ENCODE peak calls at places on chromosomes 5 and 9, in seven cellular contexts. One of them, this sample, is unnamed.

GRCh38 chr5:136190904-136191303 is 2.1 kb downstream of the SMIM32 start:
- DNase-seq in sciatic nerve: no peak
- DNase-seq in stimulated activated CD4-positive, alpha-beta T cell treated with anti-CD3 and anti-CD28 coated beads, TNF-alpha, amount 100 ng/mL, for 24 hours: no peak
- DNase-seq in tibial artery: no peak
- DNase-seq in neural crest cell: no peak
- DNase-seq in ELF-1: no peak
- DNase-seq in hypothalamus: no peak
- DNase-seq in this sample: no peak

GRCh38 chr9:136091582-136092352 is 3.3 kb downstream of the NACC2 start:
- DNase-seq in sciatic nerve: no peak
- DNase-seq in stimulated activated CD4-positive, alpha-beta T cell treated with anti-CD3 and anti-CD28 coated beads, TNF-alpha, amount 100 ng/mL, for 24 hours: no peak
- DNase-seq in tibial artery: peak
- DNase-seq in neural crest cell: no peak
- DNase-seq in ELF-1: peak
- DNase-seq in hypothalamus: no peak
- DNase-seq in this sample: no peak

GRCh38 chr5:10628601-10629000 is 64.7 kb downstream of the ANKRD33B start:
- DNase-seq in sciatic nerve: no peak
- DNase-seq in stimulated activated CD4-positive, alpha-beta T cell treated with anti-CD3 and anti-CD28 coated beads, TNF-alpha, amount 100 ng/mL, for 24 hours: no peak
- DNase-seq in tibial artery: no peak
- DNase-seq in neural crest cell: no peak
- DNase-seq in ELF-1: no peak
- DNase-seq in hypothalamus: no peak
- DNase-seq in this sample: no peak

GRCh38 chr9:127778280-127779135 is at the start of gene SH2D3C:
- DNase-seq in sciatic nerve: no peak
- DNase-seq in stimulated activated CD4-positive, alpha-beta T cell treated with anti-CD3 and anti-CD28 coated beads, TNF-alpha, amount 100 ng/mL, for 24 hours: peak
- DNase-seq in tibial artery: no peak
- DNase-seq in neural crest cell: no peak
- DNase-seq in ELF-1: no peak
- DNase-seq in hypothalamus: no peak
- DNase-seq in this sample: no peak

GRCh38 chr9:22119537-22120167 is 110.5 kb upstream of the CDKN2B start:
- DNase-seq in sciatic nerve: no peak
- DNase-seq in stimulated activated CD4-positive, alpha-beta T cell treated with anti-CD3 and anti-CD28 coated beads, TNF-alpha, amount 100 ng/mL, for 24 hours: no peak
- DNase-seq in tibial artery: no peak
- DNase-seq in neural crest cell: no peak
- DNase-seq in ELF-1: peak
- DNase-seq in hypothalamus: no peak
- DNase-seq in this sample: no peak

GRCh38 chr5:77832938-77833337 is 56.8 kb upstream of the TBCA start:
- DNase-seq in sciatic nerve: no peak
- DNase-seq in stimulated activated CD4-positive, alpha-beta T cell treated with anti-CD3 and anti-CD28 coated beads, TNF-alpha, amount 100 ng/mL, for 24 hours: no peak
- DNase-seq in tibial artery: no peak
- DNase-seq in neural crest cell: no peak
- DNase-seq in ELF-1: peak
- DNase-seq in hypothalamus: no peak
- DNase-seq in this sample: no peak

GRCh38 chr5:16179511-16179935 is at the start of gene MARCHF11:
- DNase-seq in sciatic nerve: no peak
- DNase-seq in stimulated activated CD4-positive, alpha-beta T cell treated with anti-CD3 and anti-CD28 coated beads, TNF-alpha, amount 100 ng/mL, for 24 hours: no peak
- DNase-seq in tibial artery: no peak
- DNase-seq in neural crest cell: peak
- DNase-seq in ELF-1: peak
- DNase-seq in hypothalamus: peak
- DNase-seq in this sample: no peak

GRCh38 chr9:137689745-137690529 is 71.1 kb downstream of the EHMT1 start:
- DNase-seq in sciatic nerve: no peak
- DNase-seq in stimulated activated CD4-positive, alpha-beta T cell treated with anti-CD3 and anti-CD28 coated beads, TNF-alpha, amount 100 ng/mL, for 24 hours: no peak
- DNase-seq in tibial artery: no peak
- DNase-seq in neural crest cell: no peak
- DNase-seq in ELF-1: no peak
- DNase-seq in hypothalamus: no peak
- DNase-seq in this sample: no peak

GRCh38 chr5:10735569-10736255 is 25.3 kb downstream of the DAP start:
- DNase-seq in sciatic nerve: no peak
- DNase-seq in stimulated activated CD4-positive, alpha-beta T cell treated with anti-CD3 and anti-CD28 coated beads, TNF-alpha, amount 100 ng/mL, for 24 hours: no peak
- DNase-seq in tibial artery: no peak
- DNase-seq in neural crest cell: no peak
- DNase-seq in ELF-1: no peak
- DNase-seq in hypothalamus: no peak
- DNase-seq in this sample: no peak

GRCh38 chr5:80275347-80275746 is 19.5 kb upstream of the SERINC5 start:
- DNase-seq in sciatic nerve: no peak
- DNase-seq in stimulated activated CD4-positive, alpha-beta T cell treated with anti-CD3 and anti-CD28 coated beads, TNF-alpha, amount 100 ng/mL, for 24 hours: no peak
- DNase-seq in tibial artery: no peak
- DNase-seq in neural crest cell: no peak
- DNase-seq in ELF-1: no peak
- DNase-seq in hypothalamus: peak
- DNase-seq in this sample: no peak

GRCh38 chr5:10660720-10661387 is 97.0 kb downstream of the ANKRD33B start:
- DNase-seq in sciatic nerve: no peak
- DNase-seq in stimulated activated CD4-positive, alpha-beta T cell treated with anti-CD3 and anti-CD28 coated beads, TNF-alpha, amount 100 ng/mL, for 24 hours: no peak
- DNase-seq in tibial artery: no peak
- DNase-seq in neural crest cell: no peak
- DNase-seq in ELF-1: no peak
- DNase-seq in hypothalamus: no peak
- DNase-seq in this sample: no peak

GRCh38 chr5:88944751-88945507 is 61.9 kb upstream of the MEF2C start:
- DNase-seq in sciatic nerve: no peak
- DNase-seq in stimulated activated CD4-positive, alpha-beta T cell treated with anti-CD3 and anti-CD28 coated beads, TNF-alpha, amount 100 ng/mL, for 24 hours: no peak
- DNase-seq in tibial artery: no peak
- DNase-seq in neural crest cell: no peak
- DNase-seq in ELF-1: no peak
- DNase-seq in hypothalamus: no peak
- DNase-seq in this sample: no peak

GRCh38 chr5:82922086-82922734 is 155.0 kb downstream of the TMEM167A start:
- DNase-seq in sciatic nerve: no peak
- DNase-seq in stimulated activated CD4-positive, alpha-beta T cell treated with anti-CD3 and anti-CD28 coated beads, TNF-alpha, amount 100 ng/mL, for 24 hours: no peak
- DNase-seq in tibial artery: no peak
- DNase-seq in neural crest cell: no peak
- DNase-seq in ELF-1: peak
- DNase-seq in hypothalamus: peak
- DNase-seq in this sample: no peak

GRCh38 chr5:134086943-134087305 is 27.6 kb upstream of the TCF7 start:
- DNase-seq in sciatic nerve: no peak
- DNase-seq in stimulated activated CD4-positive, alpha-beta T cell treated with anti-CD3 and anti-CD28 coated beads, TNF-alpha, amount 100 ng/mL, for 24 hours: peak
- DNase-seq in tibial artery: no peak
- DNase-seq in neural crest cell: no peak
- DNase-seq in ELF-1: no peak
- DNase-seq in hypothalamus: no peak
- DNase-seq in this sample: peak

GRCh38 chr9:16930578-16930977 is 60.1 kb upstream of the BNC2 start:
- DNase-seq in sciatic nerve: no peak
- DNase-seq in stimulated activated CD4-positive, alpha-beta T cell treated with anti-CD3 and anti-CD28 coated beads, TNF-alpha, amount 100 ng/mL, for 24 hours: no peak
- DNase-seq in tibial artery: no peak
- DNase-seq in neural crest cell: no peak
- DNase-seq in ELF-1: no peak
- DNase-seq in hypothalamus: no peak
- DNase-seq in this sample: no peak

GRCh38 chr5:1343931-1344901 is 683 bp downstream of the CLPTM1L start:
- DNase-seq in sciatic nerve: no peak
- DNase-seq in stimulated activated CD4-positive, alpha-beta T cell treated with anti-CD3 and anti-CD28 coated beads, TNF-alpha, amount 100 ng/mL, for 24 hours: no peak
- DNase-seq in tibial artery: no peak
- DNase-seq in neural crest cell: no peak
- DNase-seq in ELF-1: no peak
- DNase-seq in hypothalamus: no peak
- DNase-seq in this sample: peak

GRCh38 chr5:127076730-127077129 is 3.4 kb upstream of the C5orf63 start:
- DNase-seq in sciatic nerve: no peak
- DNase-seq in stimulated activated CD4-positive, alpha-beta T cell treated with anti-CD3 and anti-CD28 coated beads, TNF-alpha, amount 100 ng/mL, for 24 hours: no peak
- DNase-seq in tibial artery: no peak
- DNase-seq in neural crest cell: no peak
- DNase-seq in ELF-1: peak
- DNase-seq in hypothalamus: no peak
- DNase-seq in this sample: no peak

GRCh38 chr9:125633116-125633743 is 73.8 kb downstream of the MAPKAP1 start:
- DNase-seq in sciatic nerve: no peak
- DNase-seq in stimulated activated CD4-positive, alpha-beta T cell treated with anti-CD3 and anti-CD28 coated beads, TNF-alpha, amount 100 ng/mL, for 24 hours: no peak
- DNase-seq in tibial artery: no peak
- DNase-seq in neural crest cell: no peak
- DNase-seq in ELF-1: peak
- DNase-seq in hypothalamus: no peak
- DNase-seq in this sample: no peak

GRCh38 chr9:38130724-38131123 is 61.7 kb upstream of the SHB start:
- DNase-seq in sciatic nerve: no peak
- DNase-seq in stimulated activated CD4-positive, alpha-beta T cell treated with anti-CD3 and anti-CD28 coated beads, TNF-alpha, amount 100 ng/mL, for 24 hours: no peak
- DNase-seq in tibial artery: no peak
- DNase-seq in neural crest cell: no peak
- DNase-seq in ELF-1: no peak
- DNase-seq in hypothalamus: no peak
- DNase-seq in this sample: no peak

GRCh38 chr5:16754086-16754485 is 137.3 kb upstream of the RETREG1 start:
- DNase-seq in sciatic nerve: no peak
- DNase-seq in stimulated activated CD4-positive, alpha-beta T cell treated with anti-CD3 and anti-CD28 coated beads, TNF-alpha, amount 100 ng/mL, for 24 hours: no peak
- DNase-seq in tibial artery: no peak
- DNase-seq in neural crest cell: no peak
- DNase-seq in ELF-1: no peak
- DNase-seq in hypothalamus: no peak
- DNase-seq in this sample: no peak

GRCh38 chr5:160064441-160064840 is 54.8 kb downstream of the PWWP2A start:
- DNase-seq in sciatic nerve: no peak
- DNase-seq in stimulated activated CD4-positive, alpha-beta T cell treated with anti-CD3 and anti-CD28 coated beads, TNF-alpha, amount 100 ng/mL, for 24 hours: no peak
- DNase-seq in tibial artery: no peak
- DNase-seq in neural crest cell: no peak
- DNase-seq in ELF-1: peak
- DNase-seq in hypothalamus: no peak
- DNase-seq in this sample: no peak

GRCh38 chr9:133528887-133529262 is 4.1 kb upstream of the MYMK start:
- DNase-seq in sciatic nerve: no peak
- DNase-seq in stimulated activated CD4-positive, alpha-beta T cell treated with anti-CD3 and anti-CD28 coated beads, TNF-alpha, amount 100 ng/mL, for 24 hours: no peak
- DNase-seq in tibial artery: no peak
- DNase-seq in neural crest cell: no peak
- DNase-seq in ELF-1: no peak
- DNase-seq in hypothalamus: no peak
- DNase-seq in this sample: no peak

GRCh38 chr9:71036501-71036900 is 84.9 kb downstream of the TRPM3 start:
- DNase-seq in sciatic nerve: no peak
- DNase-seq in stimulated activated CD4-positive, alpha-beta T cell treated with anti-CD3 and anti-CD28 coated beads, TNF-alpha, amount 100 ng/mL, for 24 hours: no peak
- DNase-seq in tibial artery: no peak
- DNase-seq in neural crest cell: no peak
- DNase-seq in ELF-1: no peak
- DNase-seq in hypothalamus: no peak
- DNase-seq in this sample: no peak

GRCh38 chr9:93326056-93326455 is 125.4 kb upstream of the FAM120A start:
- DNase-seq in sciatic nerve: no peak
- DNase-seq in stimulated activated CD4-positive, alpha-beta T cell treated with anti-CD3 and anti-CD28 coated beads, TNF-alpha, amount 100 ng/mL, for 24 hours: no peak
- DNase-seq in tibial artery: no peak
- DNase-seq in neural crest cell: no peak
- DNase-seq in ELF-1: no peak
- DNase-seq in hypothalamus: no peak
- DNase-seq in this sample: no peak

GRCh38 chr5:148209151-148209550 is 6.3 kb downstream of the SPINK6 start:
- DNase-seq in sciatic nerve: no peak
- DNase-seq in stimulated activated CD4-positive, alpha-beta T cell treated with anti-CD3 and anti-CD28 coated beads, TNF-alpha, amount 100 ng/mL, for 24 hours: no peak
- DNase-seq in tibial artery: no peak
- DNase-seq in neural crest cell: no peak
- DNase-seq in ELF-1: no peak
- DNase-seq in hypothalamus: no peak
- DNase-seq in this sample: no peak

GRCh38 chr5:8033261-8033660 is 164.3 kb downstream of the MTRR start:
- DNase-seq in sciatic nerve: no peak
- DNase-seq in stimulated activated CD4-positive, alpha-beta T cell treated with anti-CD3 and anti-CD28 coated beads, TNF-alpha, amount 100 ng/mL, for 24 hours: no peak
- DNase-seq in tibial artery: no peak
- DNase-seq in neural crest cell: no peak
- DNase-seq in ELF-1: no peak
- DNase-seq in hypothalamus: no peak
- DNase-seq in this sample: no peak

GRCh38 chr5:179607449-179607931 is 16.0 kb downstream of the HNRNPH1 start:
- DNase-seq in sciatic nerve: peak
- DNase-seq in stimulated activated CD4-positive, alpha-beta T cell treated with anti-CD3 and anti-CD28 coated beads, TNF-alpha, amount 100 ng/mL, for 24 hours: no peak
- DNase-seq in tibial artery: peak
- DNase-seq in neural crest cell: no peak
- DNase-seq in ELF-1: no peak
- DNase-seq in hypothalamus: peak
- DNase-seq in this sample: no peak

GRCh38 chr9:129483467-129484324 is 137.2 kb downstream of the C9orf50 start:
- DNase-seq in sciatic nerve: peak
- DNase-seq in stimulated activated CD4-positive, alpha-beta T cell treated with anti-CD3 and anti-CD28 coated beads, TNF-alpha, amount 100 ng/mL, for 24 hours: no peak
- DNase-seq in tibial artery: peak
- DNase-seq in neural crest cell: no peak
- DNase-seq in ELF-1: peak
- DNase-seq in hypothalamus: peak
- DNase-seq in this sample: peak

GRCh38 chr5:169169786-169170185 is 131.2 kb downstream of the SLIT3 start:
- DNase-seq in sciatic nerve: no peak
- DNase-seq in stimulated activated CD4-positive, alpha-beta T cell treated with anti-CD3 and anti-CD28 coated beads, TNF-alpha, amount 100 ng/mL, for 24 hours: no peak
- DNase-seq in tibial artery: no peak
- DNase-seq in neural crest cell: no peak
- DNase-seq in ELF-1: peak
- DNase-seq in hypothalamus: no peak
- DNase-seq in this sample: no peak

GRCh38 chr5:143682221-143682620 is 129.7 kb upstream of the HMHB1 start:
- DNase-seq in sciatic nerve: no peak
- DNase-seq in stimulated activated CD4-positive, alpha-beta T cell treated with anti-CD3 and anti-CD28 coated beads, TNF-alpha, amount 100 ng/mL, for 24 hours: no peak
- DNase-seq in tibial artery: no peak
- DNase-seq in neural crest cell: no peak
- DNase-seq in ELF-1: no peak
- DNase-seq in hypothalamus: no peak
- DNase-seq in this sample: no peak

GRCh38 chr5:64612349-64612961 is 77.8 kb upstream of the SHISAL2B start:
- DNase-seq in sciatic nerve: no peak
- DNase-seq in stimulated activated CD4-positive, alpha-beta T cell treated with anti-CD3 and anti-CD28 coated beads, TNF-alpha, amount 100 ng/mL, for 24 hours: no peak
- DNase-seq in tibial artery: no peak
- DNase-seq in neural crest cell: peak
- DNase-seq in ELF-1: peak
- DNase-seq in hypothalamus: peak
- DNase-seq in this sample: no peak

GRCh38 chr5:164356790-164357189 is 851.4 kb downstream of the MAT2B start:
- DNase-seq in sciatic nerve: no peak
- DNase-seq in stimulated activated CD4-positive, alpha-beta T cell treated with anti-CD3 and anti-CD28 coated beads, TNF-alpha, amount 100 ng/mL, for 24 hours: no peak
- DNase-seq in tibial artery: no peak
- DNase-seq in neural crest cell: no peak
- DNase-seq in ELF-1: no peak
- DNase-seq in hypothalamus: no peak
- DNase-seq in this sample: no peak

GRCh38 chr9:33795819-33796218 is 458 bp downstream of the PRSS3 start:
- DNase-seq in sciatic nerve: no peak
- DNase-seq in stimulated activated CD4-positive, alpha-beta T cell treated with anti-CD3 and anti-CD28 coated beads, TNF-alpha, amount 100 ng/mL, for 24 hours: no peak
- DNase-seq in tibial artery: no peak
- DNase-seq in neural crest cell: no peak
- DNase-seq in ELF-1: no peak
- DNase-seq in hypothalamus: no peak
- DNase-seq in this sample: no peak

GRCh38 chr9:111572945-111573604 is 26.4 kb downstream of the PTGR1 start:
- DNase-seq in sciatic nerve: no peak
- DNase-seq in stimulated activated CD4-positive, alpha-beta T cell treated with anti-CD3 and anti-CD28 coated beads, TNF-alpha, amount 100 ng/mL, for 24 hours: no peak
- DNase-seq in tibial artery: no peak
- DNase-seq in neural crest cell: no peak
- DNase-seq in ELF-1: no peak
- DNase-seq in hypothalamus: no peak
- DNase-seq in this sample: no peak

GRCh38 chr5:65141487-65141886 is 340.2 kb downstream of the ADAMTS6 start:
- DNase-seq in sciatic nerve: no peak
- DNase-seq in stimulated activated CD4-positive, alpha-beta T cell treated with anti-CD3 and anti-CD28 coated beads, TNF-alpha, amount 100 ng/mL, for 24 hours: no peak
- DNase-seq in tibial artery: no peak
- DNase-seq in neural crest cell: no peak
- DNase-seq in ELF-1: no peak
- DNase-seq in hypothalamus: no peak
- DNase-seq in this sample: no peak

GRCh38 chr9:137797206-137798120 is 80.1 kb upstream of the CACNA1B start:
- DNase-seq in sciatic nerve: no peak
- DNase-seq in stimulated activated CD4-positive, alpha-beta T cell treated with anti-CD3 and anti-CD28 coated beads, TNF-alpha, amount 100 ng/mL, for 24 hours: no peak
- DNase-seq in tibial artery: no peak
- DNase-seq in neural crest cell: no peak
- DNase-seq in ELF-1: no peak
- DNase-seq in hypothalamus: no peak
- DNase-seq in this sample: no peak

GRCh38 chr9:35651964-35652828 is 1.5 kb upstream of the SIT1 start:
- DNase-seq in sciatic nerve: peak
- DNase-seq in stimulated activated CD4-positive, alpha-beta T cell treated with anti-CD3 and anti-CD28 coated beads, TNF-alpha, amount 100 ng/mL, for 24 hours: no peak
- DNase-seq in tibial artery: peak
- DNase-seq in neural crest cell: no peak
- DNase-seq in ELF-1: no peak
- DNase-seq in hypothalamus: no peak
- DNase-seq in this sample: no peak

This sample was measured in activated T-helper 9 cell treated with anti-CD3 and anti-CD28 coated beads, Interleukin-2, amount 50 U/mL, for 16 hours.